ENCODE peak calls at places on chromosomes 5 and 9, in six cellular contexts. One of them, this sample, is unnamed.

GRCh38 chr9:135146766-135147472 is 59.5 kb downstream of the OLFM1 start:
- DNase-seq in cardiac fibroblast: no peak
- DNase-seq in heart left ventricle: no peak
- DNase-seq in A549: no peak
- DNase-seq in tibial nerve: no peak
- DNase-seq in HL-60: no peak
- DNase-seq in this sample: no peak

GRCh38 chr9:13149454-13149853 is 130.0 kb downstream of the MPDZ start:
- DNase-seq in cardiac fibroblast: no peak
- DNase-seq in heart left ventricle: peak
- DNase-seq in A549: no peak
- DNase-seq in tibial nerve: no peak
- DNase-seq in HL-60: no peak
- DNase-seq in this sample: no peak

GRCh38 chr9:89234636-89235035 is 56.0 kb upstream of the SHC3 start:
- DNase-seq in cardiac fibroblast: peak
- DNase-seq in heart left ventricle: no peak
- DNase-seq in A549: peak
- DNase-seq in tibial nerve: no peak
- DNase-seq in HL-60: no peak
- DNase-seq in this sample: peak

GRCh38 chr9:105054488-105054887 is 126.5 kb upstream of the ABCA1 start:
- DNase-seq in cardiac fibroblast: peak
- DNase-seq in heart left ventricle: no peak
- DNase-seq in A549: peak
- DNase-seq in tibial nerve: no peak
- DNase-seq in HL-60: no peak
- DNase-seq in this sample: peak

GRCh38 chr9:88949425-88949824 is 41.8 kb upstream of the S1PR3 start:
- DNase-seq in cardiac fibroblast: peak
- DNase-seq in heart left ventricle: peak
- DNase-seq in A549: peak
- DNase-seq in tibial nerve: no peak
- DNase-seq in HL-60: no peak
- DNase-seq in this sample: peak

GRCh38 chr5:121890297-121890858 is 38.7 kb downstream of the FTMT start:
- DNase-seq in cardiac fibroblast: no peak
- DNase-seq in heart left ventricle: no peak
- DNase-seq in A549: peak
- DNase-seq in tibial nerve: no peak
- DNase-seq in HL-60: no peak
- DNase-seq in this sample: no peak

GRCh38 chr5:107247427-107247826 is 423.3 kb downstream of the EFNA5 start:
- DNase-seq in cardiac fibroblast: no peak
- DNase-seq in heart left ventricle: no peak
- DNase-seq in A549: no peak
- DNase-seq in tibial nerve: no peak
- DNase-seq in HL-60: no peak
- DNase-seq in this sample: no peak

GRCh38 chr5:7897014-7897600 is 28.2 kb downstream of the MTRR start:
- DNase-seq in cardiac fibroblast: peak
- DNase-seq in heart left ventricle: no peak
- DNase-seq in A549: peak
- DNase-seq in tibial nerve: no peak
- DNase-seq in HL-60: peak
- DNase-seq in this sample: peak

GRCh38 chr9:105144076-105144475 is 100.4 kb upstream of the SLC44A1 start:
- DNase-seq in cardiac fibroblast: no peak
- DNase-seq in heart left ventricle: no peak
- DNase-seq in A549: no peak
- DNase-seq in tibial nerve: no peak
- DNase-seq in HL-60: peak
- DNase-seq in this sample: no peak

GRCh38 chr9:38436708-38437107 is 12.5 kb upstream of the IGFBPL1 start:
- DNase-seq in cardiac fibroblast: no peak
- DNase-seq in heart left ventricle: no peak
- DNase-seq in A549: no peak
- DNase-seq in tibial nerve: no peak
- DNase-seq in HL-60: no peak
- DNase-seq in this sample: no peak

GRCh38 chr5:72063219-72063819 is 44.0 kb upstream of the MAP1B start:
- DNase-seq in cardiac fibroblast: peak
- DNase-seq in heart left ventricle: no peak
- DNase-seq in A549: peak
- DNase-seq in tibial nerve: no peak
- DNase-seq in HL-60: no peak
- DNase-seq in this sample: peak

GRCh38 chr5:123094919-123095693 is 6.1 kb downstream of the PRDM6 start:
- DNase-seq in cardiac fibroblast: no peak
- DNase-seq in heart left ventricle: no peak
- DNase-seq in A549: no peak
- DNase-seq in tibial nerve: no peak
- DNase-seq in HL-60: no peak
- DNase-seq in this sample: peak
- TF ChIP-seq CTCF in cardiac fibroblast: no peak
- TF ChIP-seq CTCF in heart left ventricle: no peak
- TF ChIP-seq CTCF in A549: no peak
- TF ChIP-seq CTCF in tibial nerve: no peak
- TF ChIP-seq CTCF in HL-60: no peak
- TF ChIP-seq CTCF in this sample: peak

GRCh38 chr9:127883959-127884358 is 6.5 kb upstream of the AK1 start:
- DNase-seq in cardiac fibroblast: no peak
- DNase-seq in heart left ventricle: no peak
- DNase-seq in A549: no peak
- DNase-seq in tibial nerve: no peak
- DNase-seq in HL-60: no peak
- DNase-seq in this sample: no peak
- H3K4me3 ChIP-seq in cardiac fibroblast: no peak
- H3K4me3 ChIP-seq in heart left ventricle: no peak
- H3K4me3 ChIP-seq in A549: no peak
- H3K4me3 ChIP-seq in tibial nerve: no peak
- H3K4me3 ChIP-seq in HL-60: no peak
- H3K4me3 ChIP-seq in this sample: no peak

GRCh38 chr9:136591191-136591752 is 45.4 kb upstream of the NOTCH1 start:
- DNase-seq in cardiac fibroblast: no peak
- DNase-seq in heart left ventricle: no peak
- DNase-seq in A549: no peak
- DNase-seq in tibial nerve: no peak
- DNase-seq in HL-60: no peak
- DNase-seq in this sample: no peak
- TF ChIP-seq CTCF in cardiac fibroblast: no peak
- TF ChIP-seq CTCF in heart left ventricle: no peak
- TF ChIP-seq CTCF in A549: no peak
- TF ChIP-seq CTCF in tibial nerve: no peak
- TF ChIP-seq CTCF in HL-60: no peak
- TF ChIP-seq CTCF in this sample: no peak

GRCh38 chr5:158821321-158821720 is 278.4 kb downstream of the EBF1 start:
- DNase-seq in cardiac fibroblast: no peak
- DNase-seq in heart left ventricle: no peak
- DNase-seq in A549: no peak
- DNase-seq in tibial nerve: no peak
- DNase-seq in HL-60: no peak
- DNase-seq in this sample: no peak

GRCh38 chr5:158819840-158820620 is 279.7 kb downstream of the EBF1 start:
- DNase-seq in cardiac fibroblast: peak
- DNase-seq in heart left ventricle: no peak
- DNase-seq in A549: no peak
- DNase-seq in tibial nerve: no peak
- DNase-seq in HL-60: no peak
- DNase-seq in this sample: peak

GRCh38 chr5:158822099-158822498 is 277.6 kb downstream of the EBF1 start:
- DNase-seq in cardiac fibroblast: no peak
- DNase-seq in heart left ventricle: no peak
- DNase-seq in A549: no peak
- DNase-seq in tibial nerve: no peak
- DNase-seq in HL-60: no peak
- DNase-seq in this sample: no peak

GRCh38 chr5:158819095-158819494 is 280.6 kb downstream of the EBF1 start:
- DNase-seq in cardiac fibroblast: no peak
- DNase-seq in heart left ventricle: no peak
- DNase-seq in A549: no peak
- DNase-seq in tibial nerve: no peak
- DNase-seq in HL-60: no peak
- DNase-seq in this sample: no peak

GRCh38 chr5:158820891-158821290 is 278.8 kb downstream of the EBF1 start:
- DNase-seq in cardiac fibroblast: no peak
- DNase-seq in heart left ventricle: no peak
- DNase-seq in A549: no peak
- DNase-seq in tibial nerve: no peak
- DNase-seq in HL-60: no peak
- DNase-seq in this sample: no peak
- H3K4me3 ChIP-seq in cardiac fibroblast: no peak
- H3K4me3 ChIP-seq in heart left ventricle: no peak
- H3K4me3 ChIP-seq in A549: no peak
- H3K4me3 ChIP-seq in tibial nerve: no peak
- H3K4me3 ChIP-seq in HL-60: no peak
- H3K4me3 ChIP-seq in this sample: no peak

GRCh38 chr5:36701085-36701691 is 94.8 kb downstream of the SLC1A3 start:
- DNase-seq in cardiac fibroblast: peak
- DNase-seq in heart left ventricle: no peak
- DNase-seq in A549: no peak
- DNase-seq in tibial nerve: no peak
- DNase-seq in HL-60: no peak
- DNase-seq in this sample: peak

GRCh38 chr5:36705055-36705454 is 98.6 kb downstream of the SLC1A3 start:
- DNase-seq in cardiac fibroblast: no peak
- DNase-seq in heart left ventricle: no peak
- DNase-seq in A549: no peak
- DNase-seq in tibial nerve: no peak
- DNase-seq in HL-60: no peak
- DNase-seq in this sample: no peak

GRCh38 chr5:36698031-36698430 is 91.6 kb downstream of the SLC1A3 start:
- DNase-seq in cardiac fibroblast: no peak
- DNase-seq in heart left ventricle: no peak
- DNase-seq in A549: no peak
- DNase-seq in tibial nerve: no peak
- DNase-seq in HL-60: no peak
- DNase-seq in this sample: no peak

GRCh38 chr5:36704131-36704530 is 97.7 kb downstream of the SLC1A3 start:
- DNase-seq in cardiac fibroblast: no peak
- DNase-seq in heart left ventricle: peak
- DNase-seq in A549: no peak
- DNase-seq in tibial nerve: no peak
- DNase-seq in HL-60: no peak
- DNase-seq in this sample: no peak

DNA sequence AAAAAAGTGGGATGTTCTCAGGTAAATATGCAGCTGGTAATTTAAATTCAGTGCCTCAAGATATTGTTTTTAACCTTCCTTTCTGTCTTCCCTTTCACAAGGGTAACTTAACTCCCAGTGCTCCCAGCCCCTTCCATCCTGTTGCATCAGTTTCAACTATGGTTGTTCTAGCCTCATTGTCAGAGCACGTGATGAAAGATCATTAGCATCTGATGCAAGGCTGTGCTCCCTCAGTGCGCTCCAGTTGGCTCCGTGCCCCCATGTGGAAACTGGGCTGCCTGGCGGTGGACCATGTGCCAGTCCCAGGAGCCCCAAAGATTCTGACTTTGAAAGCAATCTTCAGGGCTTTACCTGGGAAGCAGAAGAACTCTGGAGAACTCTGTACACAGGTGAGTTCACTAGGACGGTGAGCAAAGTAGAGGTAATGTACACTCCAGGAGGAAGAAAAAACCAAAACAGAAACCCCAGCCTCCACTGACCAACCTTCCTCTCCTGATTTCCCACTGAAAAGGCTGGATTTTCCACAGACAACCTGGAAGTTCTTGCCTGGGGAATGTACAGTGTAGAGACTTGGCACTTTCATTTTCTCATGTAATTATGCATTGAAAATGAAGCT is 96.9 kb downstream of the SLC1A3 start:
- DNase-seq in cardiac fibroblast: peak
- DNase-seq in heart left ventricle: no peak
- DNase-seq in A549: no peak
- DNase-seq in tibial nerve: no peak
- DNase-seq in HL-60: no peak
- DNase-seq in this sample: peak
- TF ChIP-seq CTCF in cardiac fibroblast: no peak
- TF ChIP-seq CTCF in heart left ventricle: no peak
- TF ChIP-seq CTCF in A549: no peak
- TF ChIP-seq CTCF in tibial nerve: no peak
- TF ChIP-seq CTCF in HL-60: no peak
- TF ChIP-seq CTCF in this sample: no peak

DNA sequence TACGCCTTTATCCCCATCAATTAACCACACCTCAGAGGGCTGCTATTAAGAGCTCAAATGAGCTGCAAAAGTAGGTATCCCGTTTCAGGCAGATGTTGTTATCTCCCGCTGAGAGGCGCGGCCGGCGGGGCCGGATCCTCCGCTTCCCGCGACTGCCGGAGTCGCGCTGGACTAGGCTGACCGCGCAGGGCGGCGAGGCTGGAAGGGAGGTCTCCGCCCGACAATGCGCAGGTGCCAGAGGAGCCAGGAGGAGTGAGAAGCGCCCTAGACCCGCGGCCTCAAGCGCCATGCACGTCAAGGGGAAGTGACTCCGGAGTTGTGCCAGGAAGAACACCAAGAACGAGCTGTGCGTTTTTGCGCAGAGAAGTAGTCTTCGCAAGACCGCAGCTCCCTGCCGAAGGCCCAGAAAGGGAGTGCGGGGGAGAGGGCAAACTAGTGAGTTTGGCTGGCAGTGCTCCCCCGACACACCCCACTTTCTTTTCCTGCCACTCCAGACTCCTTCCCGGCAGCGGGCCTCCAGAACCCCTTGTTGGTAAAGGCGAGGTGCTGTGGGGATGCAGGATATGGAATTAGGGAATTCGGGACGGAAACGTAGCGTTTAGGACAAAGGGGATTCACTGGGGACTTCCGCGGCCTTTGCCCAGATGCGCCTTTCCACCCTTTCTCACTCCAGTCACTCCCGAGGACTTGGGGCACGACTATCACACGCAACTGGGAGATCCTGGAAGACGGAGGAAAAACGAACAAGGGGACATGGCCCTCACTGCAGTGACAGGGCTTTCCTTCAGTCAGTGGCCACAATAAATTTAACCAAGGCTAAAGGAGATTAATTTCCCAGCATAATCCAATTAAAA is 8.0 kb downstream of the NR2F1-AS1 start:
- DNase-seq in cardiac fibroblast: peak
- DNase-seq in heart left ventricle: no peak
- DNase-seq in A549: no peak
- DNase-seq in tibial nerve: no peak
- DNase-seq in HL-60: no peak
- DNase-seq in this sample: peak
- H3K4me3 ChIP-seq in cardiac fibroblast: peak
- H3K4me3 ChIP-seq in heart left ventricle: peak
- H3K4me3 ChIP-seq in A549: no peak
- H3K4me3 ChIP-seq in tibial nerve: peak
- H3K4me3 ChIP-seq in HL-60: no peak
- H3K4me3 ChIP-seq in this sample: peak

GRCh38 chr5:132008163-132008473 is 3.3 kb downstream of the ACSL6 start:
- DNase-seq in cardiac fibroblast: no peak
- DNase-seq in heart left ventricle: no peak
- DNase-seq in A549: no peak
- DNase-seq in tibial nerve: no peak
- DNase-seq in HL-60: no peak
- DNase-seq in this sample: no peak
- TF ChIP-seq CTCF in cardiac fibroblast: no peak
- TF ChIP-seq CTCF in heart left ventricle: no peak
- TF ChIP-seq CTCF in A549: no peak
- TF ChIP-seq CTCF in tibial nerve: no peak
- TF ChIP-seq CTCF in HL-60: no peak
- TF ChIP-seq CTCF in this sample: no peak

GRCh38 chr9:37037744-37038640 is 3.9 kb upstream of the PAX5 start:
- DNase-seq in cardiac fibroblast: no peak
- DNase-seq in heart left ventricle: no peak
- DNase-seq in A549: no peak
- DNase-seq in tibial nerve: no peak
- DNase-seq in HL-60: no peak
- DNase-seq in this sample: no peak
- H3K4me3 ChIP-seq in cardiac fibroblast: peak
- H3K4me3 ChIP-seq in heart left ventricle: peak
- H3K4me3 ChIP-seq in A549: no peak
- H3K4me3 ChIP-seq in tibial nerve: peak
- H3K4me3 ChIP-seq in HL-60: peak
- H3K4me3 ChIP-seq in this sample: no peak